ENCODE peak calls at places on chromosome 15, in five cellular contexts. Y is lower leg skin, D is IMR-90, U is fibroblast of mammary gland, S is activated B cell treated with CpG ODN at 0.5 μM for 24 hours. Z is an unnamed sample.

GRCh38 chr15:76159282-76159681 is 99.5 kb downstream of the TMEM266 start:
- DNase-seq in Y (no peak), D (no peak), U (no peak), S (no peak), Z (no peak)

GRCh38 chr15:41689834-41690233 is 29.6 kb downstream of the MGA start:
- DNase-seq in Y (no peak), D (no peak), U (no peak), S (no peak), Z (no peak)

GRCh38 chr15:56933420-56934210 is 15.2 kb downstream of the TCF12 start:
- DNase-seq in Y (no peak), D (no peak), U (no peak), S (no peak), Z (no peak)

GRCh38 chr15:99502182-99502581 is 63.6 kb upstream of the MEF2A start:
- DNase-seq in Y (peak), D (no peak), U (no peak), S (peak), Z (no peak)

GRCh38 chr15:38226867-38227266 is 25.8 kb upstream of the SPRED1 start:
- DNase-seq in Y (peak), D (peak), U (peak), S (no peak), Z (peak)

GRCh38 chr15:55774113-55774970 is 31.4 kb upstream of the PRTG start:
- DNase-seq in Y (peak), D (peak), U (peak), S (no peak), Z (peak)

GRCh38 chr15:77282333-77282732 is 137.6 kb downstream of the PEAK1 start:
- DNase-seq in Y (peak), D (peak), U (peak), S (no peak), Z (no peak)

GRCh38 chr15:75961332-75961731 is 50.9 kb downstream of the NRG4 start:
- DNase-seq in Y (no peak), D (no peak), U (no peak), S (no peak), Z (no peak)

GRCh38 chr15:40952301-40952900 is 870 bp upstream of the CHAC1 start:
- DNase-seq in Y (no peak), D (no peak), U (no peak), S (no peak), Z (no peak)

GRCh38 chr15:28105224-28105791 is 6.2 kb upstream of the OCA2 start:
- DNase-seq in Y (no peak), D (no peak), U (no peak), S (no peak), Z (no peak)

GRCh38 chr15:40582726-40583246 is 11.3 kb upstream of the KNL1 start:
- DNase-seq in Y (no peak), D (no peak), U (peak), S (no peak), Z (no peak)

GRCh38 chr15:69751147-69751546 is 298.5 kb downstream of the RPLP1 start:
- DNase-seq in Y (no peak), D (no peak), U (no peak), S (no peak), Z (no peak)

GRCh38 chr15:69749274-69749673 is 296.7 kb downstream of the RPLP1 start:
- DNase-seq in Y (no peak), D (no peak), U (no peak), S (no peak), Z (no peak)

GRCh38 chr15:69750253-69750652 is 297.6 kb downstream of the RPLP1 start:
- DNase-seq in Y (no peak), D (no peak), U (no peak), S (no peak), Z (no peak)

GRCh38 chr15:69748700-69749099 is 296.1 kb downstream of the RPLP1 start:
- DNase-seq in Y (no peak), D (no peak), U (no peak), S (no peak), Z (no peak)

GRCh38 chr15:69749797-69750196 is 297.2 kb downstream of the RPLP1 start:
- DNase-seq in Y (no peak), D (no peak), U (no peak), S (no peak), Z (peak)
- TF ChIP-seq CTCF in Y (no peak), D (peak), U (peak), S (no peak), Z (peak)

DNA sequence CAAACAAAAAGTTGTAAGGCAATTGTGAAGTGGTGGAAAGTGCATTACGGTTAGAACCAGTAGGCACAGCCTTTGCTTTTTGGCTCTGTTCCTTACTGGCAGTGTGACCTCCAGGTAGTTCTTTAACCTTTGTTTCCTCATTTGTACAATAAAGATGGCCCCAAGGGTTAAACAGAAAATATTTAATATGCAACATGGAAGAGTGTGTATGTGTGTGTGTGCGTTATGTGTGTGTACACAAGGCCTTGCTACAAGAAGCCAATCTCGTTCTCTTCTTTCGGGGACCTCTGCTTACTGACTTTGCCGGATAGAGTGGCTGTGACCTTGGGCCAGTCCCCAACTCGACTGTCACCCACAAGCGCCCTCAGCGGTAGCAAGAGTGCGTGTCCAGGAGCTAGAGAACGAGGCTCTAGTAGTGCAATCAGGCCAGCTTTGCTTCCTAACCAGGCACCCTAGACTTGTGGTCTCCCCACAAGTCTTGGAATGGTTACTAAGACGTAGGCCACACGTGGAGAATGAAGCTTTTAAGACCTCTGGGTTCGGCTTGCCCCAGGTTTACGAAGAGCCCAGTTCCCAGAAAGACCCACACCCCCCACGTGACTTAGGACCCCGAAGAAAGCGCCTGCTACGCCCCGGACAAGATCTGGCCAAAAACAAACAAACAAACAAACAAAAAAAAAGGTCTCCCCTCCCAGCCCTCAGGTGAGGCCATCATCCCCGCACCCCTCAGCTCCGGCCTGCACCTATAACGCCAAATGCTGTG is 593 bp downstream of the CIAO2A start:
- DNase-seq in Y (no peak), D (peak), U (peak), S (peak), Z (no peak)
- TF ChIP-seq CTCF in Y (no peak), D (no peak), U (no peak), S (no peak), Z (no peak)

DNA sequence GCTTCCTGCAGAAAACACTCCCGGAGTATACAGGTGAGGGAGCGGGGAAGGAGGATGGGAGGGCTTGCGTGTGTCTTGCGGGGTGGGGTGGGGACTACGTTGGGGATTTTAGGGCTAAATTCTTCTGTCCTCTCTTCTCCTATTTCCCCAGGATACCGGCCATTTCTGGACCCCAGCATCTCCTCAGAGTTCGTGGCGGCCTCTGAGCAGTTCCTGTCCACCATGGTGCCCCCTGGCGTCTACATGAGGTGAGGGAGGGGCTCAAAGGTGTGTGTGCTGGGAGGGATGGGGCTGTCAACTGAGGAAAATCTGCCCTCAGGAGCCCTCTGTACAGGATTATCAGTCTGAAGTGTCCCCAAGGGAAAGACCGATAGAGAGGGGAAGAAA is 6.6 kb downstream of the DUOX1 start:
- DNase-seq in Y (no peak), D (no peak), U (no peak), S (no peak), Z (no peak)
- TF ChIP-seq CTCF in Y (no peak), D (peak), U (no peak), S (no peak), Z (no peak)

GRCh38 chr15:53962646-53963561 is 15.3 kb upstream of the UNC13C start:
- DNase-seq in Y (no peak), D (no peak), U (peak), S (no peak), Z (peak)
- TF ChIP-seq CTCF in Y (no peak), D (peak), U (peak), S (no peak), Z (peak)

DNA sequence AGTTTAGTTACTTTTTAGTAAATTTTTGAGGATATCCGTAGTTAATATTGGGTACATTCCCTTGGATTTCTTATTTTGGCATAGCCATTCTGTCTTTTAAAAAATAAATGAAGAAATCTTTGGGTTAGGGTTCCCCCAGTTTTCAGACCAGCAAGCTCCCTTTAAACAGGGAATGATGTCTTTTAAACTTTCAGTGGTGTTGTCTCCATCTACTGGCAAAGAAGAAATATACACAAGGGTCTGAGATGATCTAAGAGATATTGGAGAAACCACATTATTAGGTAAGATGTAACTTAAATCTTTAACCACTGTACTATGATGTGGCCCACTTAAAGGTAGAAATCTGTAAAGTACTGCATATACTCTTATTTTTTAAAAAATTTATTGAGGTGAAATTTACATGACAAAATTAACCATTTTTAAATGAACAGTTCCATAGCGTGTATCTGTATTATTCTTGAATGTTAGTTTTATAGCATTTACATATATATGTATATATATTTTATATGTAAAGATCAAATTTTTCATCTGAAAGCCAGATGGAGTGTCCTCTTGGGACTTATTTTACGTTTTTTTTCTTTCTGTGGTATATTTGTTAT is 35.1 kb upstream of the EIF3J start:
- DNase-seq in Y (no peak), D (peak), U (peak), S (no peak), Z (peak)
- TF ChIP-seq CTCF in Y (no peak), D (peak), U (peak), S (no peak), Z (peak)

Z was measured in bronchial epithelial cell.